ENCODE peak calls at places on chromosomes 16 and 17, in five cellular contexts. One of them, this sample, is unnamed. For H3K27me3, the result is how much of the 10 kb centered on the place peaks cover.

GRCh38 chr16:88917146-88917914 is 50.9 kb upstream of the PABPN1L start:
- DNase-seq in SK-N-SH: no peak
- DNase-seq in HCT116: no peak
- DNase-seq in K562: no peak
- DNase-seq in HepG2: no peak
- DNase-seq in this sample: no peak

GRCh38 chr17:48513653-48514482 is 16.9 kb downstream of the HOXB1 start:
- DNase-seq in K562: peak
- DNase-seq in SK-N-SH: no peak
- DNase-seq in HCT116: no peak
- DNase-seq in HepG2: no peak
- DNase-seq in this sample: no peak

GRCh38 chr16:83338941-83339340 is 468.8 kb upstream of the HSBP1 start:
- DNase-seq in HCT116: no peak
- DNase-seq in K562: no peak
- DNase-seq in SK-N-SH: no peak
- DNase-seq in HepG2: no peak
- DNase-seq in this sample: no peak

GRCh38 chr17:14793237-14793636 is 471.9 kb downstream of the PMP22 start:
- DNase-seq in K562: no peak
- DNase-seq in SK-N-SH: no peak
- DNase-seq in HepG2: no peak
- DNase-seq in HCT116: no peak
- DNase-seq in this sample: no peak

GRCh38 chr16:84689126-84689525 is 10.7 kb upstream of the USP10 start:
- DNase-seq in SK-N-SH: no peak
- DNase-seq in HepG2: no peak
- DNase-seq in K562: no peak
- DNase-seq in HCT116: no peak
- DNase-seq in this sample: no peak

GRCh38 chr16:11550651-11551498 is 35.8 kb downstream of the LITAF start:
- DNase-seq in K562: no peak
- DNase-seq in HCT116: no peak
- DNase-seq in HepG2: no peak
- DNase-seq in SK-N-SH: no peak
- DNase-seq in this sample: no peak

GRCh38 chr17:10512856-10513255 is 5.5 kb downstream of the MYH1 start:
- DNase-seq in HepG2: no peak
- DNase-seq in HCT116: no peak
- DNase-seq in K562: no peak
- DNase-seq in SK-N-SH: no peak
- DNase-seq in this sample: no peak

GRCh38 chr17:18043491-18043890 is 4.3 kb downstream of the GID4 start:
- DNase-seq in HepG2: no peak
- DNase-seq in K562: peak
- DNase-seq in SK-N-SH: no peak
- DNase-seq in HCT116: peak
- DNase-seq in this sample: no peak

GRCh38 chr16:84434800-84435199 is 66.5 kb downstream of the ATP2C2 start:
- DNase-seq in HepG2: no peak
- DNase-seq in K562: no peak
- DNase-seq in HCT116: no peak
- DNase-seq in SK-N-SH: no peak
- DNase-seq in this sample: no peak

GRCh38 chr16:61862221-61862620 is 174.0 kb downstream of the CDH8 start:
- DNase-seq in HCT116: no peak
- DNase-seq in SK-N-SH: no peak
- DNase-seq in K562: no peak
- DNase-seq in HepG2: no peak
- DNase-seq in this sample: no peak

GRCh38 chr17:16888413-16889087 is 83.4 kb downstream of the TNFRSF13B start:
- DNase-seq in K562: no peak
- DNase-seq in HepG2: no peak
- DNase-seq in HCT116: no peak
- DNase-seq in SK-N-SH: no peak
- DNase-seq in this sample: no peak

GRCh38 chr17:42166196-42166763 is 11.5 kb upstream of the RAB5C start:
- DNase-seq in SK-N-SH: no peak
- DNase-seq in HepG2: no peak
- DNase-seq in K562: no peak
- DNase-seq in HCT116: no peak
- DNase-seq in this sample: no peak

GRCh38 chr16:57799619-57800212 is 2.6 kb downstream of the KIFC3 start:
- DNase-seq in SK-N-SH: peak
- DNase-seq in HepG2: no peak
- DNase-seq in K562: no peak
- DNase-seq in HCT116: no peak
- DNase-seq in this sample: no peak

GRCh38 chr17:3385869-3386816 is at the start of gene OR3A2:
- DNase-seq in HCT116: no peak
- DNase-seq in SK-N-SH: no peak
- DNase-seq in HepG2: no peak
- DNase-seq in K562: no peak
- DNase-seq in this sample: no peak

GRCh38 chr16:15932939-15933338 is 16.5 kb upstream of the ABCC1 start:
- DNase-seq in HepG2: no peak
- DNase-seq in K562: no peak
- DNase-seq in HCT116: no peak
- DNase-seq in SK-N-SH: no peak
- DNase-seq in this sample: no peak

GRCh38 chr16:4570688-4571321 is 14.7 kb downstream of the C16orf96 start:
- DNase-seq in HepG2: no peak
- DNase-seq in HCT116: no peak
- DNase-seq in SK-N-SH: no peak
- DNase-seq in K562: no peak
- DNase-seq in this sample: no peak

GRCh38 chr17:76136276-76137025 is 4.6 kb downstream of the FOXJ1 start:
- DNase-seq in SK-N-SH: peak
- DNase-seq in HepG2: no peak
- DNase-seq in HCT116: no peak
- DNase-seq in K562: no peak
- DNase-seq in this sample: no peak

GRCh38 chr16:2776500-2777139 is 460 bp downstream of the ELOB start:
- DNase-seq in HepG2: no peak
- DNase-seq in HCT116: no peak
- DNase-seq in SK-N-SH: no peak
- DNase-seq in K562: peak
- DNase-seq in this sample: no peak

GRCh38 chr17:42744806-42745617 is at the start of gene EZH1:
- DNase-seq in HCT116: peak
- DNase-seq in SK-N-SH: peak
- DNase-seq in HepG2: peak
- DNase-seq in K562: peak
- DNase-seq in this sample: peak

GRCh38 chr16:22373662-22374310 is 633 bp downstream of the CDR2 start:
- DNase-seq in SK-N-SH: peak
- DNase-seq in HCT116: no peak
- DNase-seq in K562: no peak
- DNase-seq in HepG2: no peak
- DNase-seq in this sample: no peak

GRCh38 chr16:11651796-11652195 is 16.5 kb upstream of the SNN start:
- DNase-seq in HepG2: no peak
- DNase-seq in SK-N-SH: no peak
- DNase-seq in HCT116: no peak
- DNase-seq in K562: no peak
- DNase-seq in this sample: no peak

GRCh38 chr17:79574108-79574507 is 36.7 kb downstream of the RBFOX3 start:
- DNase-seq in HepG2: no peak
- DNase-seq in SK-N-SH: no peak
- DNase-seq in HCT116: no peak
- DNase-seq in K562: no peak
- DNase-seq in this sample: no peak

GRCh38 chr17:79573196-79573929 is 37.5 kb downstream of the RBFOX3 start:
- DNase-seq in HepG2: no peak
- DNase-seq in SK-N-SH: no peak
- DNase-seq in HCT116: no peak
- DNase-seq in K562: no peak
- DNase-seq in this sample: no peak

GRCh38 chr17:79572136-79572915 is 38.5 kb downstream of the RBFOX3 start:
- DNase-seq in HCT116: no peak
- DNase-seq in K562: no peak
- DNase-seq in SK-N-SH: no peak
- DNase-seq in HepG2: no peak
- DNase-seq in this sample: no peak

GRCh38 chr17:79568661-79569060 is 42.2 kb downstream of the RBFOX3 start:
- DNase-seq in K562: no peak
- DNase-seq in HCT116: no peak
- DNase-seq in SK-N-SH: no peak
- DNase-seq in HepG2: no peak
- DNase-seq in this sample: no peak

DNA sequence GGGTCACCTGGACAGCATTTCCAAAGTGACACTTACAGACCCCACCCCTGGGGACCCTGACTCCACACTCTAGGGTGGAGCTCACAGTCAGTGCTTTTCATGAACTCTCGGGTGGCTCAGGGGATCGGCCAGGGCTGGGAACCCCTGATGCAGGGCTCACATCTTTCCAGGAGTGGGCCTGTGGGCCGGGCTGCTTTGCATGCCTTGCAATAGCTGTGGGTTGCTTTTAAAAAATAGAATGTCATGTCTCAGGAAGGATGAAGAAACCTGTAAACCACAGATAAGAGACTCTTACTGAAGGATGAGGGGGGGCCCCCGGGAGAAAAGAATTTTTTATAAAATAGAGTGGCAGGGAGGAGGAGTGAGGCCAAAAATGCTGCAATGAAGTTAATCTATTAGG is 40.2 kb downstream of the RBFOX3 start:
- DNase-seq in SK-N-SH: no peak
- DNase-seq in HCT116: no peak
- DNase-seq in K562: no peak
- DNase-seq in HepG2: no peak
- DNase-seq in this sample: no peak
- H3K27me3 ChIP-seq in SK-N-SH: under half
- H3K27me3 ChIP-seq in HCT116: under half
- H3K27me3 ChIP-seq in K562: under half
- H3K27me3 ChIP-seq in HepG2: under half
- H3K27me3 ChIP-seq in this sample: under half

DNA sequence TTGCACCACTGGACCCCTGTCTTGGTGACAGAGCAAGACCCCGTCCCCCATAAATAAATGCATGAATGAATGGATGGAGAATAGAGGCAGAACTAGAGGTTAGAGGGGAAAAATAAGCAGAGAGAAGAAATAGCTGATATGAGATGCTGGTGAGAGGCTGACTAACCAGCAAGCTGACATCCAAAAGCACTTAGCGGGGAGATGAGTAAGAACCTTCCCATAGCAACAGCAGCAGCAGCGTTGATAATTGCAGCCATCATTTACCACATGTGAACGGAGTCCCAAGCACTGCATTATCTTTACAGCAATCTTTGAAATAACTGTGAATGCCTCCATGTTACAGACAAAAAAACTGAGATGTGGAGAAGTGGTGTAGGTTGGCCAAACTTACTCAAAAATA is 777.3 kb upstream of the EEF2KMT start:
- DNase-seq in HCT116: no peak
- DNase-seq in HepG2: no peak
- DNase-seq in K562: no peak
- DNase-seq in SK-N-SH: no peak
- DNase-seq in this sample: no peak
- TF ChIP-seq ZBTB33 in HCT116: no peak
- TF ChIP-seq ZBTB33 in HepG2: no peak
- TF ChIP-seq ZBTB33 in K562: no peak
- TF ChIP-seq ZBTB33 in SK-N-SH: no peak
- TF ChIP-seq ZBTB33 in this sample: no peak

DNA sequence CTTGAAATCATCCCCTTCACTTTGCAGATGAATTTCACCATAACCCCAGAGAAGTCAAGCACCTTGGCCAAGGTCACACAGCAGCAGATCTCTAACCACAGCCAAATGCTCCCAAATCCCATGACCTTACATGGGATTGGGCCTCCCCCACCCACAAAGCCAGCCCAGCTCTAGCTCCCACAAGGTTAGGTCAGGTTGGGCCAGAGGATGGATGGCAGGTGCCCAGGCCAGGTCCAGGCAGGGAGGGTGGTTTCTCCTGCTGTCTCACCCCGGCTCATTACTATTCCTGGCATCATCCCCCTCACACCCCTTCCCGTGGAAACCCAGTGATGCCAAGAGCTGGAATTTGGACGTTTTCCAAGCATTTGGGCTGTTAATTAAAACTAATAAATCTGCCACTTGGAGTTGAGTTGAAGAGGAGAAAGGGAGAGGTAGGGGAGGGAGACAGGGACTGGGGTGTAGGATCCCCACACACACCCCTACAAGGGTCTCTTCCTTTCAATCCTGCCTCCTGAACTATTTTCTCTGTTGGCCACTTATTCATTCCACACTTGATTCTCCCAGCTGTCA is 181.6 kb downstream of the TMEM132E start:
- DNase-seq in SK-N-SH: no peak
- DNase-seq in K562: no peak
- DNase-seq in HepG2: no peak
- DNase-seq in HCT116: no peak
- DNase-seq in this sample: no peak
- H3K27me3 ChIP-seq in SK-N-SH: under half
- H3K27me3 ChIP-seq in K562: under half
- H3K27me3 ChIP-seq in HepG2: under half
- H3K27me3 ChIP-seq in HCT116: half or more
- H3K27me3 ChIP-seq in this sample: under half

GRCh38 chr16:69499541-69500255 is 66.1 kb upstream of the NFAT5 start:
- DNase-seq in K562: no peak
- DNase-seq in SK-N-SH: no peak
- DNase-seq in HepG2: no peak
- DNase-seq in HCT116: no peak
- DNase-seq in this sample: no peak

GRCh38 chr16:69500496-69500895 is 65.3 kb upstream of the NFAT5 start:
- DNase-seq in HepG2: no peak
- DNase-seq in K562: no peak
- DNase-seq in HCT116: no peak
- DNase-seq in SK-N-SH: no peak
- DNase-seq in this sample: no peak

GRCh38 chr16:69501956-69502457 is 63.8 kb upstream of the NFAT5 start:
- DNase-seq in HCT116: no peak
- DNase-seq in K562: no peak
- DNase-seq in HepG2: peak
- DNase-seq in SK-N-SH: no peak
- DNase-seq in this sample: peak

GRCh38 chr16:69498926-69499325 is 66.8 kb upstream of the NFAT5 start:
- DNase-seq in SK-N-SH: no peak
- DNase-seq in HCT116: no peak
- DNase-seq in HepG2: no peak
- DNase-seq in K562: no peak
- DNase-seq in this sample: no peak

DNA sequence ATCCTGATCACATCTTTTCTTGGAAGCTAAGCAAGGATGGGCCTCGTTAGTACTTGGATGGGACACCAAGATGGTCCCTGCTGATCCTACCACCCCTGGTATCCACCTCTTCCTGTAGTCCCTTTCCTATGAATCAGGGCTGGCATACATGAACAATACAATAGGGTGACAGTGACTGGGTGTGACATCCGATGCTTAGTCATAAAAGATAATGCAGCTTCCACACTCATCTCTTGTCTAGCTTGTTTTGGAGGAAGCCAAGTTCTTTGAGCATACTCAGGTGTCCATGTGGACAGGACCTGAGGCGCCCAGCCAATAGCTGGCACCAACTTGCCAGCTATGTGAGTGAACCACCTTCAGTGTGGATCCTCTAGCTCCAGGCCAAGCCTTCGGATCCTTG is 62.5 kb upstream of the NFAT5 start:
- DNase-seq in SK-N-SH: no peak
- DNase-seq in K562: no peak
- DNase-seq in HepG2: peak
- DNase-seq in HCT116: no peak
- DNase-seq in this sample: no peak
- TF ChIP-seq ZBTB33 in SK-N-SH: no peak
- TF ChIP-seq ZBTB33 in K562: no peak
- TF ChIP-seq ZBTB33 in HepG2: no peak
- TF ChIP-seq ZBTB33 in HCT116: no peak
- TF ChIP-seq ZBTB33 in this sample: no peak

This sample was measured in GM12878.